ENCODE peak calls at places on chromosomes 12 and 14, in nine cellular contexts. H is activated CD4-positive, alpha-beta T cell treated with anti-CD3 and anti-CD28 coated beads for 1 hour; T is KG1; O is CD4-positive, CD25-positive, alpha-beta regulatory T cell; X is RWPE1; R is GM12892; G is fibroblast of mammary gland; V is sigmoid colon; Q is WTC11. A is an unnamed sample.

GRCh38 chr14:76777721-76778120 is 16.5 kb downstream of the VASH1 start:
- DNase-seq in T (no peak), O (no peak), V (peak), G (no peak), R (no peak), H (no peak), Q (no peak), X (no peak), A (no peak)

GRCh38 chr12:2845280-2845679 is 10.4 kb upstream of the NRIP2 start:
- DNase-seq in X (no peak), O (no peak), Q (no peak), T (no peak), H (no peak), V (no peak), G (peak), R (no peak), A (no peak)

GRCh38 chr14:52014601-52015267 is 25.4 kb downstream of the RTRAF start:
- DNase-seq in H (no peak), G (no peak), T (no peak), X (no peak), V (peak), O (no peak), Q (no peak), R (no peak), A (no peak)

GRCh38 chr12:85949253-85949652 is 75.2 kb downstream of the NTS start:
- DNase-seq in X (no peak), V (no peak), R (no peak), H (no peak), G (no peak), O (no peak), Q (no peak), T (no peak), A (no peak)

GRCh38 chr14:60061371-60061770 is 30.4 kb upstream of the PCNX4 start:
- DNase-seq in G (peak), H (no peak), R (no peak), O (no peak), X (peak), V (no peak), T (no peak), Q (no peak), A (no peak)

GRCh38 chr12:50569876-50570275 is 65.1 kb downstream of the DIP2B start:
- DNase-seq in O (no peak), V (no peak), X (no peak), Q (no peak), T (no peak), R (no peak), H (no peak), G (peak), A (no peak)

GRCh38 chr12:50058743-50059312 is 1.4 kb downstream of the ASIC1 start:
- DNase-seq in R (no peak), Q (no peak), G (no peak), O (peak), V (no peak), T (no peak), X (no peak), H (no peak), A (no peak)

GRCh38 chr14:33406766-33407165 is 468.1 kb downstream of the NPAS3 start:
- DNase-seq in X (no peak), R (no peak), O (no peak), G (no peak), V (no peak), H (no peak), Q (no peak), T (no peak), A (no peak)

GRCh38 chr14:75240781-75241180 is 37.8 kb upstream of the FOS start:
- DNase-seq in T (no peak), Q (no peak), G (no peak), X (no peak), R (no peak), O (no peak), V (no peak), H (no peak), A (no peak)

GRCh38 chr14:81208489-81208888 is 12.3 kb downstream of the GTF2A1 start:
- DNase-seq in X (no peak), V (no peak), O (no peak), R (no peak), T (no peak), H (no peak), Q (no peak), G (no peak), A (no peak)

GRCh38 chr14:91229743-91230200 is 14.7 kb downstream of the GPR68 start:
- DNase-seq in Q (no peak), X (no peak), R (peak), G (peak), T (peak), H (no peak), V (no peak), O (peak), A (no peak)

GRCh38 chr12:77837876-77838291 is 7.2 kb downstream of the NAV3 start:
- DNase-seq in H (no peak), X (no peak), R (no peak), O (no peak), Q (no peak), V (no peak), G (no peak), T (no peak), A (no peak)

GRCh38 chr14:89466460-89466859 is 49.4 kb upstream of the FOXN3 start:
- DNase-seq in R (no peak), O (peak), Q (no peak), X (no peak), G (no peak), V (no peak), T (no peak), H (peak), A (no peak)

GRCh38 chr14:102486513-102487203 is 22.9 kb downstream of the ANKRD9 start:
- DNase-seq in V (peak), Q (no peak), R (no peak), X (no peak), G (no peak), H (no peak), O (no peak), T (no peak), A (no peak)

GRCh38 chr12:107330901-107331431 is 237.6 kb upstream of the CRY1 start:
- DNase-seq in H (no peak), G (no peak), Q (no peak), V (no peak), O (peak), T (no peak), X (no peak), R (no peak), A (no peak)

GRCh38 chr12:116319851-116320621 is 42.5 kb upstream of the MED13L start:
- DNase-seq in O (peak), X (peak), T (peak), V (peak), R (no peak), G (peak), H (no peak), Q (no peak), A (no peak)

GRCh38 chr12:96427269-96427729 is 27.1 kb upstream of the CDK17 start:
- DNase-seq in Q (no peak), V (peak), G (peak), T (no peak), R (no peak), H (no peak), X (peak), O (peak), A (no peak)

GRCh38 chr14:58788655-58789054 is 150.9 kb downstream of the DACT1 start:
- DNase-seq in G (no peak), R (no peak), T (no peak), H (no peak), X (no peak), V (no peak), O (no peak), Q (no peak), A (no peak)

GRCh38 chr12:98725481-98726247 is 80.6 kb downstream of the APAF1 start:
- DNase-seq in Q (peak), T (no peak), G (peak), R (peak), X (peak), O (peak), V (no peak), H (no peak), A (no peak)

GRCh38 chr12:114693532-114693931 is 9.6 kb upstream of the TBX3 start:
- DNase-seq in O (no peak), V (no peak), R (no peak), T (no peak), X (no peak), H (no peak), Q (no peak), G (no peak), A (no peak)

GRCh38 chr12:80849367-80849766 is 88.4 kb downstream of the LIN7A start:
- DNase-seq in T (no peak), G (no peak), V (no peak), X (no peak), H (no peak), O (no peak), Q (no peak), R (no peak), A (no peak)

GRCh38 chr12:117148642-117149041 is 41.6 kb downstream of the FBXO21 start:
- DNase-seq in X (no peak), T (no peak), O (no peak), Q (no peak), V (no peak), R (no peak), H (no peak), G (peak), A (no peak)

GRCh38 chr12:55687746-55688145 is 20.0 kb downstream of the ITGA7 start:
- DNase-seq in G (no peak), O (no peak), V (peak), T (no peak), Q (no peak), H (no peak), X (no peak), R (no peak), A (no peak)

GRCh38 chr12:45962553-45963325 is 27.6 kb downstream of the SCAF11 start:
- DNase-seq in T (no peak), H (no peak), Q (no peak), V (no peak), G (no peak), X (no peak), R (no peak), O (no peak), A (no peak)

GRCh38 chr14:71594828-71595227 is 337.4 kb upstream of the RGS6 start:
- DNase-seq in R (no peak), X (no peak), V (no peak), O (no peak), G (peak), T (no peak), Q (no peak), H (no peak), A (no peak)

GRCh38 chr14:37133284-37133913 is 39.0 kb downstream of the SLC25A21 start:
- DNase-seq in Q (no peak), G (no peak), R (no peak), O (no peak), T (no peak), V (no peak), H (no peak), X (no peak), A (no peak)

GRCh38 chr12:52813203-52813819 is 605 bp downstream of the KRT4 start:
- DNase-seq in T (no peak), G (no peak), V (no peak), H (no peak), R (no peak), Q (no peak), X (no peak), O (no peak), A (no peak)

GRCh38 chr14:69816216-69816615 is 19.2 kb upstream of the SLC10A1 start:
- DNase-seq in V (no peak), Q (no peak), R (no peak), X (no peak), T (no peak), H (no peak), G (no peak), O (no peak), A (no peak)

GRCh38 chr14:62428429-62429203 is 616.6 kb downstream of the KCNH5 start:
- DNase-seq in T (no peak), X (peak), O (no peak), Q (no peak), R (no peak), V (no peak), G (peak), H (no peak), A (no peak)

GRCh38 chr14:22580604-22581003 is 8.4 kb downstream of the DAD1 start:
- DNase-seq in R (no peak), X (no peak), O (no peak), V (no peak), G (no peak), H (no peak), Q (no peak), T (no peak), A (no peak)

GRCh38 chr14:100019156-100019882 is 45.9 kb upstream of the EVL start:
- DNase-seq in X (no peak), Q (no peak), G (peak), O (no peak), R (no peak), V (no peak), T (no peak), H (no peak), A (no peak)

GRCh38 chr14:92471919-92472318 is 41.7 kb upstream of the RIN3 start:
- DNase-seq in X (peak), T (no peak), G (peak), R (no peak), Q (peak), H (no peak), O (no peak), V (no peak), A (no peak)

GRCh38 chr14:23185046-23185445 is 1.6 kb upstream of the SLC7A8 start:
- DNase-seq in V (no peak), G (peak), T (no peak), H (no peak), X (no peak), R (no peak), O (no peak), Q (no peak), A (no peak)